ENCODE peak calls at places on chromosomes 2 and 18, in nine cellular contexts. One of them, this sample, is unnamed.

GRCh38 chr2:232588680-232589585 is 38.4 kb downstream of the EIF4E2 start:
- DNase-seq in adipocyte: peak
- DNase-seq in GM12865: no peak
- DNase-seq in mesothelial cell of epicardium: no peak
- DNase-seq in NCI-H510A treated with DMSO at 0.1 percent for 48 hours: no peak
- DNase-seq in activated CD4-positive, alpha-beta T cell treated with anti-CD3 and anti-CD28 coated beads, Interleukin-2, amount 10 ng/mL, durations not matched to agents 7 days and 5 days: no peak
- DNase-seq in GM04504: peak
- DNase-seq in activated T-helper 9 cell treated with anti-CD3 and anti-CD28 coated beads, Interleukin-2, amount 50 U/mL, for 16 hours: no peak
- DNase-seq in HEK293T: no peak
- DNase-seq in this sample: peak

GRCh38 chr2:41894563-41895333 is 153.1 kb upstream of the PKDCC start:
- DNase-seq in GM04504: no peak
- DNase-seq in HEK293T: no peak
- DNase-seq in GM12865: no peak
- DNase-seq in adipocyte: no peak
- DNase-seq in NCI-H510A treated with DMSO at 0.1 percent for 48 hours: no peak
- DNase-seq in activated CD4-positive, alpha-beta T cell treated with anti-CD3 and anti-CD28 coated beads, Interleukin-2, amount 10 ng/mL, durations not matched to agents 7 days and 5 days: no peak
- DNase-seq in activated T-helper 9 cell treated with anti-CD3 and anti-CD28 coated beads, Interleukin-2, amount 50 U/mL, for 16 hours: no peak
- DNase-seq in mesothelial cell of epicardium: no peak
- DNase-seq in this sample: no peak

GRCh38 chr2:2623939-2624338 is 292.9 kb upstream of the MYT1L start:
- DNase-seq in activated CD4-positive, alpha-beta T cell treated with anti-CD3 and anti-CD28 coated beads, Interleukin-2, amount 10 ng/mL, durations not matched to agents 7 days and 5 days: no peak
- DNase-seq in mesothelial cell of epicardium: no peak
- DNase-seq in GM04504: no peak
- DNase-seq in HEK293T: no peak
- DNase-seq in NCI-H510A treated with DMSO at 0.1 percent for 48 hours: no peak
- DNase-seq in GM12865: no peak
- DNase-seq in adipocyte: no peak
- DNase-seq in activated T-helper 9 cell treated with anti-CD3 and anti-CD28 coated beads, Interleukin-2, amount 50 U/mL, for 16 hours: no peak
- DNase-seq in this sample: no peak

GRCh38 chr18:48090702-48091101 is 160.2 kb upstream of the SMAD2 start:
- DNase-seq in HEK293T: no peak
- DNase-seq in adipocyte: no peak
- DNase-seq in activated T-helper 9 cell treated with anti-CD3 and anti-CD28 coated beads, Interleukin-2, amount 50 U/mL, for 16 hours: no peak
- DNase-seq in mesothelial cell of epicardium: no peak
- DNase-seq in GM12865: no peak
- DNase-seq in activated CD4-positive, alpha-beta T cell treated with anti-CD3 and anti-CD28 coated beads, Interleukin-2, amount 10 ng/mL, durations not matched to agents 7 days and 5 days: no peak
- DNase-seq in GM04504: no peak
- DNase-seq in NCI-H510A treated with DMSO at 0.1 percent for 48 hours: no peak
- DNase-seq in this sample: no peak

GRCh38 chr2:131034122-131035051 is 58.9 kb downstream of the FAM168B start:
- DNase-seq in GM04504: no peak
- DNase-seq in NCI-H510A treated with DMSO at 0.1 percent for 48 hours: peak
- DNase-seq in GM12865: no peak
- DNase-seq in adipocyte: peak
- DNase-seq in mesothelial cell of epicardium: peak
- DNase-seq in HEK293T: peak
- DNase-seq in activated T-helper 9 cell treated with anti-CD3 and anti-CD28 coated beads, Interleukin-2, amount 50 U/mL, for 16 hours: no peak
- DNase-seq in activated CD4-positive, alpha-beta T cell treated with anti-CD3 and anti-CD28 coated beads, Interleukin-2, amount 10 ng/mL, durations not matched to agents 7 days and 5 days: no peak
- DNase-seq in this sample: peak

GRCh38 chr18:79392226-79392625 is 3.5 kb upstream of the NFATC1 start:
- DNase-seq in GM12865: no peak
- DNase-seq in activated CD4-positive, alpha-beta T cell treated with anti-CD3 and anti-CD28 coated beads, Interleukin-2, amount 10 ng/mL, durations not matched to agents 7 days and 5 days: no peak
- DNase-seq in HEK293T: no peak
- DNase-seq in activated T-helper 9 cell treated with anti-CD3 and anti-CD28 coated beads, Interleukin-2, amount 50 U/mL, for 16 hours: no peak
- DNase-seq in NCI-H510A treated with DMSO at 0.1 percent for 48 hours: no peak
- DNase-seq in GM04504: no peak
- DNase-seq in adipocyte: no peak
- DNase-seq in mesothelial cell of epicardium: no peak
- DNase-seq in this sample: no peak

GRCh38 chr2:238288650-238289573 is 502 bp upstream of the PER2 start:
- DNase-seq in GM12865: peak
- DNase-seq in NCI-H510A treated with DMSO at 0.1 percent for 48 hours: peak
- DNase-seq in GM04504: peak
- DNase-seq in activated T-helper 9 cell treated with anti-CD3 and anti-CD28 coated beads, Interleukin-2, amount 50 U/mL, for 16 hours: peak
- DNase-seq in mesothelial cell of epicardium: peak
- DNase-seq in adipocyte: peak
- DNase-seq in activated CD4-positive, alpha-beta T cell treated with anti-CD3 and anti-CD28 coated beads, Interleukin-2, amount 10 ng/mL, durations not matched to agents 7 days and 5 days: peak
- DNase-seq in HEK293T: peak
- DNase-seq in this sample: peak

GRCh38 chr18:58937913-58938312 is 73.2 kb downstream of the ZNF532 start:
- DNase-seq in HEK293T: no peak
- DNase-seq in adipocyte: peak
- DNase-seq in activated CD4-positive, alpha-beta T cell treated with anti-CD3 and anti-CD28 coated beads, Interleukin-2, amount 10 ng/mL, durations not matched to agents 7 days and 5 days: no peak
- DNase-seq in mesothelial cell of epicardium: no peak
- DNase-seq in GM12865: no peak
- DNase-seq in NCI-H510A treated with DMSO at 0.1 percent for 48 hours: no peak
- DNase-seq in GM04504: no peak
- DNase-seq in activated T-helper 9 cell treated with anti-CD3 and anti-CD28 coated beads, Interleukin-2, amount 50 U/mL, for 16 hours: no peak
- DNase-seq in this sample: no peak

GRCh38 chr2:40095003-40095402 is 315.9 kb upstream of the THUMPD2 start:
- DNase-seq in adipocyte: peak
- DNase-seq in mesothelial cell of epicardium: no peak
- DNase-seq in NCI-H510A treated with DMSO at 0.1 percent for 48 hours: peak
- DNase-seq in activated CD4-positive, alpha-beta T cell treated with anti-CD3 and anti-CD28 coated beads, Interleukin-2, amount 10 ng/mL, durations not matched to agents 7 days and 5 days: no peak
- DNase-seq in activated T-helper 9 cell treated with anti-CD3 and anti-CD28 coated beads, Interleukin-2, amount 50 U/mL, for 16 hours: no peak
- DNase-seq in HEK293T: no peak
- DNase-seq in GM12865: no peak
- DNase-seq in GM04504: no peak
- DNase-seq in this sample: peak

GRCh38 chr2:75340560-75340959 is 141.2 kb upstream of the TACR1 start:
- DNase-seq in GM04504: peak
- DNase-seq in adipocyte: peak
- DNase-seq in NCI-H510A treated with DMSO at 0.1 percent for 48 hours: no peak
- DNase-seq in mesothelial cell of epicardium: no peak
- DNase-seq in activated T-helper 9 cell treated with anti-CD3 and anti-CD28 coated beads, Interleukin-2, amount 50 U/mL, for 16 hours: no peak
- DNase-seq in HEK293T: peak
- DNase-seq in activated CD4-positive, alpha-beta T cell treated with anti-CD3 and anti-CD28 coated beads, Interleukin-2, amount 10 ng/mL, durations not matched to agents 7 days and 5 days: no peak
- DNase-seq in GM12865: no peak
- DNase-seq in this sample: no peak

GRCh38 chr2:31090188-31090587 is 48.1 kb downstream of the GALNT14 start:
- DNase-seq in GM12865: no peak
- DNase-seq in mesothelial cell of epicardium: no peak
- DNase-seq in GM04504: no peak
- DNase-seq in activated CD4-positive, alpha-beta T cell treated with anti-CD3 and anti-CD28 coated beads, Interleukin-2, amount 10 ng/mL, durations not matched to agents 7 days and 5 days: no peak
- DNase-seq in adipocyte: no peak
- DNase-seq in activated T-helper 9 cell treated with anti-CD3 and anti-CD28 coated beads, Interleukin-2, amount 50 U/mL, for 16 hours: no peak
- DNase-seq in HEK293T: no peak
- DNase-seq in NCI-H510A treated with DMSO at 0.1 percent for 48 hours: no peak
- DNase-seq in this sample: no peak

GRCh38 chr2:175461839-175462238 is 280.3 kb upstream of the ATP5MC3 start:
- DNase-seq in activated T-helper 9 cell treated with anti-CD3 and anti-CD28 coated beads, Interleukin-2, amount 50 U/mL, for 16 hours: no peak
- DNase-seq in GM04504: no peak
- DNase-seq in GM12865: no peak
- DNase-seq in adipocyte: no peak
- DNase-seq in NCI-H510A treated with DMSO at 0.1 percent for 48 hours: peak
- DNase-seq in activated CD4-positive, alpha-beta T cell treated with anti-CD3 and anti-CD28 coated beads, Interleukin-2, amount 10 ng/mL, durations not matched to agents 7 days and 5 days: no peak
- DNase-seq in HEK293T: no peak
- DNase-seq in mesothelial cell of epicardium: no peak
- DNase-seq in this sample: no peak

GRCh38 chr2:129103922-129104878 is 785.5 kb upstream of the HS6ST1 start:
- DNase-seq in HEK293T: no peak
- DNase-seq in GM12865: no peak
- DNase-seq in NCI-H510A treated with DMSO at 0.1 percent for 48 hours: peak
- DNase-seq in GM04504: no peak
- DNase-seq in mesothelial cell of epicardium: no peak
- DNase-seq in activated T-helper 9 cell treated with anti-CD3 and anti-CD28 coated beads, Interleukin-2, amount 50 U/mL, for 16 hours: no peak
- DNase-seq in activated CD4-positive, alpha-beta T cell treated with anti-CD3 and anti-CD28 coated beads, Interleukin-2, amount 10 ng/mL, durations not matched to agents 7 days and 5 days: no peak
- DNase-seq in adipocyte: no peak
- DNase-seq in this sample: no peak

GRCh38 chr2:207046642-207047213 is 107.4 kb downstream of the CPO start:
- DNase-seq in mesothelial cell of epicardium: no peak
- DNase-seq in NCI-H510A treated with DMSO at 0.1 percent for 48 hours: peak
- DNase-seq in GM04504: peak
- DNase-seq in GM12865: peak
- DNase-seq in adipocyte: no peak
- DNase-seq in activated T-helper 9 cell treated with anti-CD3 and anti-CD28 coated beads, Interleukin-2, amount 50 U/mL, for 16 hours: no peak
- DNase-seq in HEK293T: no peak
- DNase-seq in activated CD4-positive, alpha-beta T cell treated with anti-CD3 and anti-CD28 coated beads, Interleukin-2, amount 10 ng/mL, durations not matched to agents 7 days and 5 days: peak
- DNase-seq in this sample: peak

GRCh38 chr18:22564036-22564435 is 146.3 kb upstream of the CTAGE1 start:
- DNase-seq in activated T-helper 9 cell treated with anti-CD3 and anti-CD28 coated beads, Interleukin-2, amount 50 U/mL, for 16 hours: no peak
- DNase-seq in NCI-H510A treated with DMSO at 0.1 percent for 48 hours: no peak
- DNase-seq in HEK293T: no peak
- DNase-seq in activated CD4-positive, alpha-beta T cell treated with anti-CD3 and anti-CD28 coated beads, Interleukin-2, amount 10 ng/mL, durations not matched to agents 7 days and 5 days: no peak
- DNase-seq in adipocyte: peak
- DNase-seq in GM12865: no peak
- DNase-seq in GM04504: no peak
- DNase-seq in mesothelial cell of epicardium: no peak
- DNase-seq in this sample: peak

GRCh38 chr2:240615830-240616547 is 9.3 kb upstream of the GPR35 start:
- DNase-seq in NCI-H510A treated with DMSO at 0.1 percent for 48 hours: no peak
- DNase-seq in activated CD4-positive, alpha-beta T cell treated with anti-CD3 and anti-CD28 coated beads, Interleukin-2, amount 10 ng/mL, durations not matched to agents 7 days and 5 days: no peak
- DNase-seq in HEK293T: no peak
- DNase-seq in adipocyte: no peak
- DNase-seq in mesothelial cell of epicardium: no peak
- DNase-seq in activated T-helper 9 cell treated with anti-CD3 and anti-CD28 coated beads, Interleukin-2, amount 50 U/mL, for 16 hours: no peak
- DNase-seq in GM04504: no peak
- DNase-seq in GM12865: no peak
- DNase-seq in this sample: no peak

GRCh38 chr2:154827286-154827685 is 128.8 kb downstream of the KCNJ3 start:
- DNase-seq in activated T-helper 9 cell treated with anti-CD3 and anti-CD28 coated beads, Interleukin-2, amount 50 U/mL, for 16 hours: no peak
- DNase-seq in activated CD4-positive, alpha-beta T cell treated with anti-CD3 and anti-CD28 coated beads, Interleukin-2, amount 10 ng/mL, durations not matched to agents 7 days and 5 days: no peak
- DNase-seq in adipocyte: no peak
- DNase-seq in HEK293T: no peak
- DNase-seq in GM12865: no peak
- DNase-seq in NCI-H510A treated with DMSO at 0.1 percent for 48 hours: no peak
- DNase-seq in mesothelial cell of epicardium: no peak
- DNase-seq in GM04504: no peak
- DNase-seq in this sample: no peak

GRCh38 chr18:52903858-52904257 is 563.9 kb downstream of the DCC start:
- DNase-seq in adipocyte: peak
- DNase-seq in NCI-H510A treated with DMSO at 0.1 percent for 48 hours: peak
- DNase-seq in activated T-helper 9 cell treated with anti-CD3 and anti-CD28 coated beads, Interleukin-2, amount 50 U/mL, for 16 hours: no peak
- DNase-seq in HEK293T: peak
- DNase-seq in GM04504: no peak
- DNase-seq in mesothelial cell of epicardium: peak
- DNase-seq in GM12865: peak
- DNase-seq in activated CD4-positive, alpha-beta T cell treated with anti-CD3 and anti-CD28 coated beads, Interleukin-2, amount 10 ng/mL, durations not matched to agents 7 days and 5 days: no peak
- DNase-seq in this sample: no peak

GRCh38 chr2:221677688-221678087 is 105.6 kb upstream of the EPHA4 start:
- DNase-seq in activated CD4-positive, alpha-beta T cell treated with anti-CD3 and anti-CD28 coated beads, Interleukin-2, amount 10 ng/mL, durations not matched to agents 7 days and 5 days: no peak
- DNase-seq in mesothelial cell of epicardium: no peak
- DNase-seq in GM12865: no peak
- DNase-seq in adipocyte: no peak
- DNase-seq in HEK293T: no peak
- DNase-seq in NCI-H510A treated with DMSO at 0.1 percent for 48 hours: no peak
- DNase-seq in activated T-helper 9 cell treated with anti-CD3 and anti-CD28 coated beads, Interleukin-2, amount 50 U/mL, for 16 hours: no peak
- DNase-seq in GM04504: no peak
- DNase-seq in this sample: no peak

GRCh38 chr2:199485732-199486335 is 28.1 kb upstream of the SATB2 start:
- DNase-seq in HEK293T: peak
- DNase-seq in mesothelial cell of epicardium: peak
- DNase-seq in activated T-helper 9 cell treated with anti-CD3 and anti-CD28 coated beads, Interleukin-2, amount 50 U/mL, for 16 hours: no peak
- DNase-seq in GM12865: peak
- DNase-seq in NCI-H510A treated with DMSO at 0.1 percent for 48 hours: peak
- DNase-seq in adipocyte: peak
- DNase-seq in GM04504: no peak
- DNase-seq in activated CD4-positive, alpha-beta T cell treated with anti-CD3 and anti-CD28 coated beads, Interleukin-2, amount 10 ng/mL, durations not matched to agents 7 days and 5 days: peak
- DNase-seq in this sample: peak

This sample was measured in fibroblast of the aortic adventitia.